ENCODE peak calls at places on chromosome 20, in five cellular contexts. Q, F, N, Z and D are unnamed samples.

GRCh38 chr20:58652606-58653303 is 1.7 kb downstream of the STX16 start:
- DNase-seq in N (no peak), Z (no peak), Q (no peak), F (peak; percentile 59), D (no peak)

GRCh38 chr20:35014537-35014936 is 58.9 kb downstream of the MYH7B start:
- DNase-seq in Q (no peak), F (no peak), N (no peak), Z (no peak), D (peak; percentile 49)

GRCh38 chr20:59421089-59421488 is 120.7 kb downstream of the EDN3 start:
- DNase-seq in Z (no peak), F (no peak), Q (no peak), N (no peak), D (no peak)

GRCh38 chr20:60950547-60950946 is 301.5 kb upstream of the CDH4 start:
- DNase-seq in N (no peak), Q (no peak), F (no peak), Z (no peak), D (no peak)

GRCh38 chr20:53883098-53883762 is 187.2 kb downstream of the BCAS1 start:
- DNase-seq in F (peak; percentile 95), Z (no peak), Q (no peak), N (no peak), D (no peak)

GRCh38 chr20:15236812-15237211 is 899.4 kb upstream of the FLRT3 start:
- DNase-seq in Z (no peak), F (peak; percentile 1), Q (no peak), N (no peak), D (no peak)

GRCh38 chr20:58198384-58198783 is 30.1 kb downstream of the ANKRD60 start:
- DNase-seq in N (no peak), Z (no peak), F (no peak), Q (no peak), D (no peak)

GRCh38 chr20:37331060-37331857 is 14.7 kb upstream of the SRC start:
- DNase-seq in N (no peak), F (no peak), Q (no peak), Z (no peak), D (no peak)

GRCh38 chr20:59580208-59580980 is 23.9 kb upstream of the PHACTR3 start:
- DNase-seq in F (no peak), N (no peak), Z (no peak), Q (no peak), D (no peak)

GRCh38 chr20:25246182-25246943 is 1.5 kb upstream of the PYGB start:
- DNase-seq in Z (no peak), F (no peak), N (no peak), Q (peak; percentile 42), D (no peak)

GRCh38 chr20:46970937-46971630 is 76.4 kb downstream of the EYA2 start:
- DNase-seq in Z (no peak), F (peak; percentile 93), Q (no peak), N (peak; percentile 80), D (no peak)

GRCh38 chr20:61285152-61285645 is 33.1 kb downstream of the CDH4 start:
- DNase-seq in N (no peak), Q (no peak), Z (no peak), F (no peak), D (no peak)

GRCh38 chr20:62409935-62410741 is 3.1 kb upstream of the CABLES2 start:
- DNase-seq in Z (peak; percentile 25), F (peak; percentile 47), Q (no peak), N (peak; percentile 70), D (no peak)